ENCODE peak calls at places on chromosomes 2 and 18, in nine cellular contexts. I is neural progenitor cell, O is fibroblast of lung, Z is HCT116, P is endothelial cell of umbilical vein, J is PC-3, N is GM23338, Y is A673, B is astrocyte. H is an unnamed sample.

GRCh38 chr2:216474925-216475670 is 23.5 kb upstream of the RPL37A start:
- DNase-seq in J (no peak), B (no peak), O (no peak), N (no peak), Z (no peak), P (no peak), Y (no peak), I (no peak), H (no peak)

GRCh38 chr2:132272713-132273112 is 111.0 kb upstream of the ANKRD30BL start:
- DNase-seq in Y (no peak), Z (no peak), O (no peak), J (no peak), P (no peak), N (no peak), I (no peak), B (no peak), H (no peak)

GRCh38 chr18:78891185-78891762 is 88.3 kb upstream of the SALL3 start:
- DNase-seq in Z (no peak), P (no peak), I (no peak), N (no peak), Y (no peak), B (no peak), J (no peak), O (no peak), H (no peak)

GRCh38 chr2:73985318-73986084 is 791 bp downstream of the TET3 start:
- DNase-seq in N (peak), O (no peak), Y (peak), J (peak), B (no peak), I (peak), P (no peak), Z (no peak), H (no peak)

GRCh38 chr18:69843047-69843446 is 104.6 kb downstream of the CD226 start:
- DNase-seq in Z (no peak), O (no peak), P (no peak), I (no peak), J (no peak), N (no peak), Y (no peak), B (no peak), H (no peak)

GRCh38 chr2:88658890-88659881 is 31.9 kb upstream of the EIF2AK3 start:
- DNase-seq in P (peak), O (peak), N (peak), Z (no peak), J (peak), I (no peak), Y (no peak), B (peak), H (no peak)

GRCh38 chr2:130391872-130392670 is 36.2 kb downstream of the PTPN18 start:
- DNase-seq in I (no peak), Z (no peak), N (no peak), P (no peak), J (no peak), O (peak), Y (no peak), B (no peak), H (no peak)

GRCh38 chr2:174878537-174879147 is 114.4 kb upstream of the CHRNA1 start:
- DNase-seq in P (peak), J (peak), Y (peak), B (peak), I (peak), N (no peak), O (peak), Z (no peak), H (no peak)

GRCh38 chr2:152740743-152741328 is 22.4 kb downstream of the ARL6IP6 start:
- DNase-seq in P (peak), O (peak), J (peak), Z (peak), N (peak), Y (peak), I (peak), B (peak), H (peak)

GRCh38 chr18:48028081-48028480 is 97.6 kb upstream of the SMAD2 start:
- DNase-seq in B (no peak), P (no peak), O (no peak), Y (no peak), I (no peak), Z (no peak), J (no peak), N (peak), H (no peak)

GRCh38 chr2:240919161-240919781 is 13.1 kb downstream of the CROCC2 start:
- DNase-seq in N (no peak), I (no peak), Z (no peak), J (no peak), Y (no peak), P (no peak), O (no peak), B (no peak), H (no peak)

GRCh38 chr2:38706846-38707345 is 41.0 kb downstream of the GALM start:
- DNase-seq in N (no peak), P (peak), Z (no peak), B (no peak), I (no peak), O (no peak), Y (no peak), J (no peak), H (no peak)

GRCh38 chr2:9164112-9164608 is 42.5 kb upstream of the ASAP2 start:
- DNase-seq in J (peak), B (no peak), Z (no peak), I (no peak), P (no peak), N (no peak), O (no peak), Y (no peak), H (no peak)

GRCh38 chr2:188292446-188293239 is 969 bp downstream of the GULP1 start:
- DNase-seq in I (peak), P (peak), O (peak), N (peak), J (peak), Y (peak), Z (peak), B (peak), H (no peak)

GRCh38 chr2:63792523-63792922 is 49.2 kb upstream of the UGP2 start:
- DNase-seq in I (no peak), Z (no peak), B (peak), N (no peak), J (peak), Y (peak), P (peak), O (peak), H (no peak)

GRCh38 chr2:66435549-66435875 is 587 bp downstream of the MEIS1 start:
- DNase-seq in P (peak), Y (no peak), I (peak), O (no peak), N (no peak), Z (no peak), J (no peak), B (no peak), H (no peak)

GRCh38 chr18:59272971-59273935 is at the start of gene RAX:
- DNase-seq in J (no peak), Z (no peak), O (no peak), N (peak), B (no peak), Y (peak), I (peak), P (peak), H (no peak)

GRCh38 chr2:8238521-8239230 is 443.2 kb upstream of the ID2 start:
- DNase-seq in B (no peak), Z (no peak), P (no peak), O (no peak), Y (no peak), J (no peak), N (no peak), I (no peak), H (no peak)

GRCh38 chr2:68809324-68810240 is 61.6 kb downstream of the BMP10 start:
- DNase-seq in J (no peak), P (no peak), Z (no peak), Y (no peak), O (no peak), N (no peak), I (no peak), B (no peak), H (no peak)

GRCh38 chr2:179097131-179097530 is 47.2 kb upstream of the CCDC141 start:
- DNase-seq in P (no peak), B (no peak), Y (no peak), Z (no peak), I (no peak), N (no peak), O (no peak), J (no peak), H (no peak)

GRCh38 chr2:191637182-191638078 is 40.5 kb upstream of the NABP1 start:
- DNase-seq in Y (no peak), J (peak), P (peak), I (no peak), B (peak), N (no peak), Z (peak), O (peak), H (no peak)

GRCh38 chr2:199524689-199525574 is 67.2 kb upstream of the SATB2 start:
- DNase-seq in I (no peak), P (no peak), N (no peak), O (no peak), J (no peak), B (no peak), Y (no peak), Z (no peak), H (no peak)

GRCh38 chr2:54042341-54042740 is 71.5 kb upstream of the PSME4 start:
- DNase-seq in P (peak), B (no peak), J (no peak), O (peak), N (no peak), Z (no peak), Y (no peak), I (no peak), H (no peak)

GRCh38 chr2:1282552-1282951 is 130.7 kb upstream of the TPO start:
- DNase-seq in O (no peak), Z (no peak), B (no peak), Y (peak), N (peak), P (no peak), J (no peak), I (peak), H (no peak)

GRCh38 chr2:159737292-159737916 is 25.1 kb downstream of the MARCHF7 start:
- DNase-seq in Y (no peak), B (peak), I (no peak), O (peak), N (no peak), P (no peak), J (no peak), Z (no peak), H (no peak)

GRCh38 chr2:65436825-65437221 is 4.4 kb upstream of the SPRED2 start:
- DNase-seq in Z (no peak), N (peak), O (no peak), J (no peak), B (no peak), Y (no peak), P (no peak), I (peak), H (no peak)

GRCh38 chr2:196383799-196384198 is 212.4 kb upstream of the STK17B start:
- DNase-seq in Z (no peak), O (peak), B (no peak), J (no peak), I (no peak), Y (no peak), P (no peak), N (no peak), H (no peak)

GRCh38 chr2:237868631-237869356 is 9.4 kb downstream of the RAMP1 start:
- DNase-seq in B (peak), N (no peak), P (no peak), O (peak), Y (no peak), J (no peak), I (no peak), Z (no peak), H (peak)

GRCh38 chr18:76544511-76545350 is 49.7 kb upstream of the ZNF516 start:
- DNase-seq in Z (no peak), J (no peak), N (no peak), I (no peak), B (no peak), P (no peak), O (no peak), Y (peak), H (no peak)

GRCh38 chr2:86818114-86818801 is 27.5 kb upstream of the CD8A start:
- DNase-seq in O (no peak), Z (no peak), P (no peak), B (no peak), J (no peak), N (no peak), I (no peak), Y (no peak), H (no peak)

GRCh38 chr2:218902427-218902826 is 21.8 kb downstream of the WNT10A start:
- DNase-seq in J (no peak), I (no peak), O (no peak), N (no peak), Z (no peak), Y (no peak), B (no peak), P (no peak), H (no peak)

GRCh38 chr2:181371782-181372292 is 85.3 kb upstream of the ITGA4 start:
- DNase-seq in Y (no peak), N (no peak), Z (no peak), B (peak), J (no peak), P (peak), O (peak), I (no peak), H (no peak)

GRCh38 chr2:197322143-197322542 is 11.6 kb upstream of the ANKRD44 start:
- DNase-seq in B (no peak), Y (no peak), O (no peak), J (no peak), I (no peak), Z (no peak), N (no peak), P (no peak), H (no peak)

GRCh38 chr2:33133436-33133835 is 186.7 kb downstream of the LTBP1 start:
- DNase-seq in I (no peak), P (peak), Z (no peak), J (no peak), O (peak), N (no peak), Y (no peak), B (peak), H (no peak)

GRCh38 chr2:164954954-164955701 is at the start of gene SLC38A11:
- DNase-seq in O (peak), I (no peak), Z (no peak), P (no peak), B (no peak), Y (no peak), J (no peak), N (peak), H (no peak)

GRCh38 chr2:190649035-190649797 is at the start of gene NAB1:
- DNase-seq in N (peak), Y (peak), I (peak), Z (no peak), P (peak), O (peak), B (no peak), J (no peak), H (no peak)

DNA sequence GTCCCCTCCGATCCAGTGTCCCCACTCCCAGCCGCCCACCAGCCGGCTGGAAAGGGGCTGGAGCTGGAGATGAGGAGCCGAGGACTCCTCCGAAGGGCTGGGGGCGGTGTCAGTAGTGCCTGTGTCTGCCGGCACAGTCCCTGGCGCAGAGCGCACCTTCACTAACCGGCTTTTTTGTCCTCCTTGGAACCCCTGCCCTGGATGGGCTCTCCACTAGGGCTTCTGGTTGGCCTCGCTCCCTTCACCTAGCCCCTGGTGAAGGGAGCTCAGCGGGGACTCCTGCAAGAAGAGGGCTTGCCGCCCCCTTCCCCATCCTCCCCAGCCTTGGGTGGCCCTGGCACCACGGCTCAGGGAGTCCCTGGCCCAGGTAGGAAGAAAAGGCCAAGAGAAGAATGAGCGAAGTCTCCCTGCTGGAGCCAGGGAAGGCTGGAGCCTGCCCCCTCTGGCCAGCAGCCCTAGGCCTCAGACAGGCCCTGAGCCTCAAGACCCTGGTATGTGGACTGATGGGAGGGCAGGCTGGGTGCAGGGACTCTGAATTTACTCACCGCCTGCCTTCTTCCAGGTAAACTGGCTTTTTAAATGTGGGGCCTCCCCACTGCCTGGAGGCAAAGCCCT is 570 bp upstream of the ECEL1 start:
- DNase-seq in I (peak), O (no peak), P (no peak), J (no peak), Z (no peak), B (no peak), Y (no peak), N (peak), H (no peak)
- TF ChIP-seq EZH2 in I (peak), O (no peak), P (peak), J (no peak), Z (no peak), B (peak), Y (no peak), N (peak), H (no peak)

GRCh38 chr2:230068658-230069080 is at the start of gene SLC16A14:
- DNase-seq in I (peak), N (peak), Y (peak), J (peak), Z (peak), B (peak), P (peak), O (peak), H (no peak)
- TF ChIP-seq EZH2 in I (no peak), N (no peak), Y (no peak), J (no peak), Z (no peak), B (no peak), P (no peak), O (no peak), H (no peak)

GRCh38 chr2:232503792-232504323 is 16.2 kb upstream of the ECEL1 start:
- DNase-seq in Y (no peak), J (no peak), N (no peak), I (no peak), O (no peak), Z (no peak), B (no peak), P (no peak), H (no peak)

GRCh38 chr2:232504438-232504837 is 15.8 kb upstream of the PRSS56 start:
- DNase-seq in Z (no peak), P (no peak), I (no peak), B (no peak), Y (no peak), O (no peak), N (peak), J (no peak), H (no peak)

GRCh38 chr2:232501794-232502499 is 14.3 kb upstream of the ECEL1 start:
- DNase-seq in O (no peak), Z (no peak), J (no peak), I (no peak), N (no peak), B (no peak), P (no peak), Y (no peak), H (no peak)

GRCh38 chr2:232502513-232502900 is 14.9 kb upstream of the ECEL1 start:
- DNase-seq in B (no peak), Y (no peak), I (no peak), P (no peak), Z (no peak), N (peak), J (no peak), O (no peak), H (no peak)

DNA sequence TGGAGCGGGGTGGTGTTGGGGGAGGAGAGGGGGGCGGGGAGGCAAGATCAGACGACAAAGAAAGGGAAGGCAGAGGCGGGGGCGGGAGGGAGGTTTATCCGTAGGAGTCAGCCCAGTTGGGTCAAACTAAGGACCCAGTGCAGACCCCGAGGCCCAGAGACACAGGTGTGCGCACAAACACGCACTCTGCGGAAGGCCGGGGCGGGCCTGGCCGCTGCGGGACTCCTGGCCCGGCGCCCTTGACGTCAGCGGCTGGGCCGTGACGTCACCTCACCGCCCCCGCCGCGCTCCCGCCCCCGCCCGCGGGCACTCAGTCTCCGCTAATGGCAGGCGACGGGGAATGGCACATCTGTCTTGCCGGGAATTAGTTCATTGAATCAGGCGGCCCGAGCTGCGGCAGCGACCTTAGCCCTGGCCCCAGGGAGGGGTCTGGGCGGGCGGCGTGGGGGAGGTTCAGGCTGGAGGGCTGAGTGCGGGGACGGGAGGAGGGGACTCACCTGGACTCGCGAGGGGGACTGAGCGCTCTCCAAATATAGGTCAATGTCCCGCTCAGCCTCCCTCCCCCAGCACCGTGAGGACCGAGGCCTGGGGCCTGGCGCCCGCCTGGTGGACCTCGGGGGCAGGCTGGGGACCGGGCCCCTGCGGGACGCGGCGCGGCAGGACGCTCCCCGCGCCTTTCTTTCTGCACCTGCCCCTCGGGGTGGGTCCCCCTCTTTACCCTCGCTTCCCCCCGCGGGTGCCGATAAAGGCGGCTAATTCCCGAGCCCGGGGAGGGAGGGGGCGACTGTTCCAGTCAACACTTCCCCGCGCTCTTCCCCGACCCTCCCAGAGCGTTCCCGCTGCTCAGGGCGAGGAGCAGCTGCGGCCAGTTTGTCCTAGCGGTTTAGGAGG is 15.5 kb upstream of the ECEL1 start:
- DNase-seq in P (no peak), Z (no peak), J (no peak), Y (peak), N (peak), I (peak), B (peak), O (peak), H (no peak)
- TF ChIP-seq EZH2 in P (no peak), Z (no peak), J (no peak), Y (no peak), N (peak), I (peak), B (peak), O (peak), H (peak)

GRCh38 chr18:37565985-37566478 is 434 bp upstream of the CELF4 start:
- DNase-seq in O (peak), J (no peak), I (peak), P (no peak), Z (no peak), Y (peak), B (no peak), N (peak), H (no peak)

GRCh38 chr18:37566479-37567060 is 972 bp upstream of the CELF4 start:
- DNase-seq in J (no peak), Z (no peak), I (peak), B (no peak), P (no peak), Y (peak), N (peak), O (no peak), H (no peak)

GRCh38 chr18:37564796-37565137 is 831 bp downstream of the CELF4 start:
- DNase-seq in N (peak), P (peak), B (peak), I (peak), Z (no peak), O (peak), Y (peak), J (peak), H (no peak)

GRCh38 chr18:37563810-37564511 is 1.6 kb downstream of the CELF4 start:
- DNase-seq in B (no peak), Y (no peak), Z (no peak), N (no peak), P (no peak), O (no peak), J (no peak), I (no peak), H (no peak)

DNA sequence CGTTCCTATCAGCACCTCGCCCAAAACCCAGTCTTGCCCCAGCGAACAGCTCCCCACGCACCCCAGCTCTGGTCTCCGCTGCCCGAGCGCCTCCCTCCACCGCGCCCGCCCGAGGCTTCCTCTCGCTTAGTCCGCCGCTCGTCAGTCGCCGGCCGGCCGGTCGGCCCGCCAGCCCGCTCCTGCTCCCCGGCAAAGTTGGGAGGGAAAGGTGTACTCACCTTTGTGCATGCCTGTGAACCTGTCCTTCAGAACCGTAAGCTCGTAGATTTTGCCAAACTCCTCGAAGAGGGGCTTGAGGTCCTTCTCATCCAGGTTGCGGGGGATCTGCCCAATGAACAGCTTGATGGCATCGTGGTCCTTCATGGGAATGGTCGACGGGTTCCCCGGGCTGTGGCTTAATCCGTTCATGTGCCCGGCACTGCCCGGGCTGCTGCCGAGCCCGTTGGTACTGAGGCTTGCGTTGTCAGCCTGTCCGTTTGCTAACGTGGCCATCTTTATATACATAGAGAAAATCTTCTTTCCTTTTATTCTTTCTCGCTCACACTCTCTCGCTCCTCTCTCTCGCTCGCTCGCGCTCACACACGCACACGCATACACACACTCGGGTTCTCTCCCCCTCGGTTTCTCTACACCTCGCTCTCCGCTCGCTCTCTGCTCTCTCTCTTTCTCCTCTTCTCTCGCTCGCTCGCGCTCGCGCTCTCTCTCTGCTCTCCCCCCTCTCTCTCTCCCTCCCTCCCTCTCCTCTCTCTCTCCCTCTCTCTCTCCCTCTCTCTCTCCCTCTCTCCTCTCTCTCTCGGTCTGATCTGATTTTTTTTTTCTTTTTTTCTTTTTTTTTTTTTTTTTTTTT is at the start of gene CELF4:
- DNase-seq in B (no peak), O (no peak), I (peak), J (no peak), N (peak), Y (peak), P (peak), Z (no peak), H (no peak)
- TF ChIP-seq EZH2 in B (peak), O (peak), I (peak), J (no peak), N (peak), Y (peak), P (no peak), Z (no peak), H (peak)